ENCODE peak calls at places on chromosome 1, in four cellular contexts. V is CD4-positive, alpha-beta memory T cell; H is kidney epithelial cell; L is GM23338. T is an unnamed sample.

GRCh38 chr1:222784371-222784770 is 30.5 kb upstream of the DISP1 start:
- DNase-seq in L (no peak), V (no peak), H (no peak), T (no peak)

GRCh38 chr1:83901547-83902155 is 97.3 kb downstream of the TTLL7 start:
- DNase-seq in H (peak; percentile 51), L (no peak), V (no peak), T (no peak)

GRCh38 chr1:118081387-118081786 is 103.6 kb downstream of the SPAG17 start:
- DNase-seq in H (no peak), V (no peak), L (no peak), T (no peak)

GRCh38 chr1:59892836-59893811 is 33.4 kb downstream of the CYP2J2 start:
- DNase-seq in L (peak; percentile 14), H (no peak), V (no peak), T (no peak)

GRCh38 chr1:25642710-25643109 is 26.1 kb downstream of the MAN1C1 start:
- DNase-seq in V (peak; percentile 86), H (no peak), L (no peak), T (no peak)

GRCh38 chr1:10638559-10639300 is 157.7 kb downstream of the CASZ1 start:
- DNase-seq in V (no peak), H (no peak), L (peak; percentile 59), T (no peak)

GRCh38 chr1:17281775-17282181 is 26.2 kb upstream of the PADI4 start:
- DNase-seq in L (no peak), V (no peak), H (no peak), T (no peak)

GRCh38 chr1:94186946-94187345 is 50.4 kb downstream of the ARHGAP29 start:
- DNase-seq in V (no peak), H (no peak), L (no peak), T (no peak)

GRCh38 chr1:182595641-182596240 is 6.7 kb upstream of the RNASEL start:
- DNase-seq in L (peak; percentile 86), V (peak; percentile 53), H (no peak), T (peak; percentile 75)

GRCh38 chr1:203065191-203065590 is 20.6 kb downstream of the MYOG start:
- DNase-seq in L (no peak), V (no peak), H (no peak), T (no peak)

GRCh38 chr1:223714849-223715709 is 2.7 kb downstream of the CAPN2 start:
- DNase-seq in V (no peak), H (no peak), L (peak; percentile 62), T (peak; percentile 82)

GRCh38 chr1:81208441-81208840 is 592.3 kb upstream of the ADGRL2 start:
- DNase-seq in H (no peak), L (no peak), V (no peak), T (no peak)

GRCh38 chr1:199009447-199009846 is 370.6 kb downstream of the PTPRC start:
- DNase-seq in L (no peak), H (no peak), V (no peak), T (no peak)

GRCh38 chr1:33815061-33815460 is 48.8 kb upstream of the HMGB4 start:
- DNase-seq in L (no peak), H (no peak), V (no peak), T (no peak)

GRCh38 chr1:215749423-215749822 is 182.3 kb downstream of the KCTD3 start:
- DNase-seq in L (no peak), H (peak; percentile 12), V (no peak), T (peak; percentile 0)

GRCh38 chr1:4825841-4826450 is 171.5 kb downstream of the AJAP1 start:
- DNase-seq in V (no peak), H (no peak), L (no peak), T (no peak)

GRCh38 chr1:47317841-47318240 is 3.9 kb upstream of the STIL start:
- DNase-seq in H (no peak), L (no peak), V (no peak), T (no peak)

GRCh38 chr1:208054885-208055507 is 144.1 kb upstream of the CD34 start:
- DNase-seq in L (no peak), H (no peak), V (no peak), T (no peak)

GRCh38 chr1:160169553-160170399 is 18.4 kb downstream of the ATP1A4 start:
- DNase-seq in V (no peak), L (peak; percentile 96), H (no peak), T (no peak)
- H3K4me3 ChIP-seq in V (no peak overlapping the region), L (peak overlapping the region; percentile 33), H (no peak overlapping the region), T (no peak overlapping the region)

DNA sequence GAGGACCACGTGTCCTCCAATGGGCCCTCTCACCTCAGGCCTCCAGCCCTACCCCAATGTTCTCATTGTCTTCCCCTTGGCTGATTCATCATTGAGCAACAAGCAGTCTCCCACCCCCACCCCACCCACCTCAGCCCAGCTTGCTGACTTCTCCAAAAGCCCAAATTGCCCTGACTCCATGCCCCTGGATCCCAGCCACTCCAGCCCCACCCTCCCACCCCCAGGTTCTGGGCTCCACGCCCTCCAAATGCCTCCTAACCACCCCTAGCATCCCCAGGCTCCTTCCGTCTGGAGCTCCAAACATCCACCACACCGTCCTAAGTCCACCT is 1.9 kb downstream of the S100A16 start:
- DNase-seq in L (no peak), V (no peak), H (no peak), T (no peak)
- H3K4me3 ChIP-seq in L (no peak overlapping the region), V (no peak overlapping the region), H (peak overlapping the region; percentile 87), T (no peak overlapping the region)

DNA sequence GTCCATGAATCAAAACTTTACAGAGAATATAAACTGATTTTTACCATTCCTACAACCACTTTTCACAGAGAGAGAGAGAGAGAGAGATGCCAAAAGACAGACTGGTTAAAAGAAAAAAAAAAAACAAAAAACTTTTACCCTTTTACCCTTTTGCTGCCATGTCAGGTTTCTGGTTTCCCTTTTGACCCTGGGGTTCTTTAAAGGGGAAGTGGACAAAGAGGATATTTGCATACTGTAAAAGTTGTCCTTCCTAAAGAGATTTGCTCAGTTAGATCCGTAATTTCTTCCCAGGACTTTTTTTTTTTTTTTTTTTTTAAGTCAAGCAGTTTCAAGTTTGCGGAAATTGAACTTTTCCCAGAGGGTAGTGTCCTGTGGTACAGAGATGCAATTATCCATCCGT is 287.8 kb upstream of the RGS18 start:
- DNase-seq in L (no peak), H (no peak), V (no peak), T (no peak)
- H3K4me3 ChIP-seq in L (no peak overlapping the region), H (no peak overlapping the region), V (no peak overlapping the region), T (no peak overlapping the region)

GRCh38 chr1:6485937-6486250 is 5.6 kb downstream of the PLEKHG5 start:
- DNase-seq in L (no peak), V (no peak), H (no peak), T (no peak)

GRCh38 chr1:6486433-6487011 is 4.9 kb downstream of the PLEKHG5 start:
- DNase-seq in H (peak; percentile 44), L (peak; percentile 98), V (peak; percentile 79), T (peak; percentile 30)

GRCh38 chr1:6483761-6484117 is 7.7 kb downstream of the PLEKHG5 start:
- DNase-seq in V (no peak), L (no peak), H (no peak), T (no peak)

GRCh38 chr1:6484826-6485139 is 6.7 kb downstream of the PLEKHG5 start:
- DNase-seq in V (no peak), L (peak; percentile 41), H (no peak), T (no peak)

DNA sequence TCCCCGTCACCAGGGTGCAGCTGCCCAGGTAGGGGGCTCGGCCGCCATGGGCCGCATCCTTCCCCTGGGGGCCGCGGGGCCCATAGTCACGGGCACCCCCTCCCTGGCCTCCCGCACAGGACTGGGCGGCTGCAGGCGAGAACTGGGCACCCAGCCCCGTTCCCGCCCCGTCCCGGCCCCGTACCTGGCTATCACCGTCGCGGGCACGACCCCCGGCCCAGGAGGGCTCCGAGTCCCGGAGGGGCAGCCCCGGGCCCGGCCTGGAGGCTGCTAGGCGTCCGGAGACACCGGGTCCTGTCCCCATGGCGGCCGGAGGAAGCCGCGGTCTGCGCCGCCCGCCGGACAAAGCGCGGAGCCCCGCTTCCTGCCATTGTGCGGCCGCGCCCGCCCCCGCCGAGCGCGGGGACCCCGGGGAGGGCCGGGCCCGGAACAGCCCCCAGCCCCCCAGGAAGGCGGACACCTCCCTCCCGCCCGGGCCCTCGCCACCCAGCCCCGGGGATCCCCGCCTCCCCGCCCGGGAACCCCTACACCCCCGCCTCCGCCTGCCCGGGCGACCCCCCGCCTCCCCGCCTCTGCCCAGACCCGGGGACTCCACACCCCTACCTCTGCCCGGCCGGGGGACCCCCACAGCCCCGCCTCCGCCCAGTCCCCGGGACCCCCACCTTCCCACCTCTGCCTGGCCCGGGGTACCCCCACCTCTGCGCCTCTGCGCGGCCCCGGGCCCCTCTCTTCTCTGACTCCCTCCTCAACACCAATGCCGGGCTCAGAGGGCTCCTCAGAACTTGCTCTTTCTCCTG is 6.1 kb downstream of the PLEKHG5 start:
- DNase-seq in L (peak; percentile 52), V (no peak), H (no peak), T (no peak)
- H3K4me3 ChIP-seq in L (peak overlapping the region; percentile 78), V (no peak overlapping the region), H (peak overlapping the region; percentile 65), T (peak overlapping the region; percentile 53)

T was measured in retinal pigment epithelial cell.